ENCODE peak calls at places on chromosomes 2 and 18, in nine cellular contexts. J is left ventricle myocardium inferior, W is right cardiac atrium, F is adrenal gland, U is psoas muscle, D is ovary, M is K562, Y is endodermal cell, K is prostate gland. B is an unnamed sample. For H3K4me1 and H3K27me3, the result is how much of the 10 kb centered on the place peaks cover.

GRCh38 chr2:155715705-155716104 is 616.8 kb downstream of the NR4A2 start:
- DNase-seq in J (no peak), W (no peak), F (no peak), U (no peak), D (no peak), M (no peak), Y (no peak), K (no peak), B (no peak)

GRCh38 chr2:52745144-52745543 is 1022.5 kb upstream of the CHAC2 start:
- DNase-seq in J (no peak), W (no peak), F (no peak), U (no peak), D (no peak), M (no peak), Y (no peak), K (no peak), B (no peak)

GRCh38 chr18:2518473-2518872 is 52.8 kb downstream of the METTL4 start:
- DNase-seq in J (no peak), W (no peak), F (no peak), U (no peak), D (no peak), M (no peak), Y (no peak), K (no peak), B (no peak)

GRCh38 chr2:241069821-241070281 is 32.2 kb downstream of the MTERF4 start:
- DNase-seq in J (no peak), W (no peak), F (peak), U (no peak), D (no peak), M (peak), Y (peak), K (no peak), B (peak)

GRCh38 chr2:56077352-56077915 is 106.4 kb upstream of the CCDC85A start:
- DNase-seq in J (no peak), W (no peak), F (peak), U (no peak), D (no peak), M (peak), Y (peak), K (no peak), B (no peak)

GRCh38 chr18:10293966-10294365 is 160.5 kb upstream of the APCDD1 start:
- DNase-seq in J (no peak), W (no peak), F (no peak), U (no peak), D (no peak), M (no peak), Y (no peak), K (no peak), B (no peak)

GRCh38 chr2:40034198-40034597 is 255.1 kb upstream of the THUMPD2 start:
- DNase-seq in J (no peak), W (no peak), F (no peak), U (no peak), D (no peak), M (no peak), Y (no peak), K (no peak), B (no peak)

GRCh38 chr2:35415282-35415681 is 940.3 kb upstream of the CRIM1 start:
- DNase-seq in J (no peak), W (no peak), F (no peak), U (no peak), D (no peak), M (no peak), Y (no peak), K (no peak), B (no peak)

GRCh38 chr2:44569397-44569970 is 207.7 kb downstream of the CAMKMT start:
- DNase-seq in J (no peak), W (no peak), F (no peak), U (no peak), D (no peak), M (no peak), Y (no peak), K (no peak), B (no peak)

GRCh38 chr2:127675335-127676261 is at the start of gene LIMS2:
- DNase-seq in J (peak), W (peak), F (peak), U (no peak), D (no peak), M (no peak), Y (peak), K (no peak), B (no peak)

GRCh38 chr2:99710720-99711612 is 221.1 kb upstream of the REV1 start:
- DNase-seq in J (peak), W (peak), F (no peak), U (peak), D (no peak), M (no peak), Y (no peak), K (no peak), B (no peak)

GRCh38 chr2:134160793-134161504 is 92.9 kb upstream of the MGAT5 start:
- DNase-seq in J (peak), W (peak), F (peak), U (peak), D (no peak), M (peak), Y (no peak), K (no peak), B (no peak)

GRCh38 chr18:28961669-28962228 is 784.8 kb upstream of the CDH2 start:
- DNase-seq in J (no peak), W (no peak), F (no peak), U (no peak), D (no peak), M (no peak), Y (peak), K (no peak), B (no peak)

GRCh38 chr18:79191418-79191817 is 122.2 kb downstream of the ATP9B start:
- DNase-seq in J (no peak), W (no peak), F (no peak), U (no peak), D (no peak), M (no peak), Y (no peak), K (no peak), B (no peak)

GRCh38 chr2:148875387-148876051 is 492 bp downstream of the KIF5C start:
- DNase-seq in J (no peak), W (peak), F (no peak), U (no peak), D (no peak), M (no peak), Y (peak), K (no peak), B (no peak)

GRCh38 chr2:94996401-94997100 is 29.0 kb upstream of the MAL start:
- DNase-seq in J (no peak), W (no peak), F (no peak), U (no peak), D (no peak), M (no peak), Y (peak), K (no peak), B (no peak)

GRCh38 chr2:18001671-18002070 is 123.2 kb downstream of the KCNS3 start:
- DNase-seq in J (no peak), W (no peak), F (no peak), U (no peak), D (no peak), M (no peak), Y (peak), K (no peak), B (no peak)

GRCh38 chr2:62305421-62306176 is 109.7 kb downstream of the B3GNT2 start:
- DNase-seq in J (no peak), W (no peak), F (peak), U (no peak), D (no peak), M (no peak), Y (peak), K (no peak), B (no peak)

GRCh38 chr2:42314892-42315468 is 46.0 kb downstream of the COX7A2L start:
- DNase-seq in J (no peak), W (no peak), F (no peak), U (no peak), D (no peak), M (no peak), Y (no peak), K (no peak), B (no peak)

GRCh38 chr18:45978084-45978483 is 11.0 kb upstream of the EPG5 start:
- DNase-seq in J (no peak), W (no peak), F (no peak), U (no peak), D (no peak), M (no peak), Y (peak), K (no peak), B (no peak)

GRCh38 chr2:240593703-240594451 is 7.3 kb downstream of the CAPN10 start:
- DNase-seq in J (peak), W (peak), F (peak), U (peak), D (no peak), M (no peak), Y (no peak), K (no peak), B (no peak)

GRCh38 chr2:222833410-222833809 is 27.4 kb upstream of the ACSL3 start:
- DNase-seq in J (no peak), W (no peak), F (no peak), U (no peak), D (no peak), M (no peak), Y (no peak), K (no peak), B (no peak)

GRCh38 chr2:32775954-32776353 is 148.1 kb downstream of the TTC27 start:
- DNase-seq in J (no peak), W (no peak), F (no peak), U (no peak), D (no peak), M (no peak), Y (no peak), K (no peak), B (no peak)

GRCh38 chr18:22556271-22556990 is 138.7 kb upstream of the CTAGE1 start:
- DNase-seq in J (peak), W (peak), F (peak), U (no peak), D (peak), M (no peak), Y (no peak), K (no peak), B (no peak)
- H3K27ac ChIP-seq in J (peak), W (peak), F (no peak), U (no peak), D (peak), M (no peak), Y (no peak), K (no peak), B (no peak)

GRCh38 chr2:96764253-96764637 is 3.5 kb downstream of the CNNM4 start:
- DNase-seq in J (no peak), W (peak), F (no peak), U (no peak), D (no peak), M (no peak), Y (peak), K (peak), B (no peak)
- H3K4me1 ChIP-seq in J (under half), W (under half), F (under half), U (under half), D (under half), M (under half), Y (under half), K (under half), B (under half)

DNA sequence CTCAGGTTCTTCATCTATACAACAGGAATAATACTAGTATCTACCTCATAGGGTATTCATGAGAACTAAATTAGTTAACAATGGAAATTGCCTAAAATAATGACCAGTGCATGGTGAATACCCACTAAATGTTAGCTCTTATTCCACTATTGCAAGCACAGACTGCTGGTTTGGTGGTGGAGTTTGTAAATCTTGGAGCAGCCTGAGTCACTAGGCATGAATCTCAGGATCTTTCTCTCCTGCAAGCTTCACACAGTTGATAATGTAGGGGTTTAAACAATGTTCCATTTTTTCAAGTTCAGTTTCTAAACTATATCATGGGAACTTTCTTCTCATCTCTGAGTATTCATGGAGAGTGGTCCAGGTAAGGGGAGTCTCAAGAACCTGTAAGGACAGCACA is 84.0 kb downstream of the OSR1 start:
- DNase-seq in J (no peak), W (no peak), F (no peak), U (no peak), D (no peak), M (no peak), Y (no peak), K (no peak), B (no peak)
- H3K27me3 ChIP-seq in J (under half), W (under half), F (under half), U (under half), D (under half), M (under half), Y (under half), K (under half), B (under half)

GRCh38 chr18:27871731-27872130 is 305.2 kb downstream of the CDH2 start:
- DNase-seq in J (no peak), W (no peak), F (no peak), U (no peak), D (no peak), M (no peak), Y (no peak), K (no peak), B (no peak)
- H3K27ac ChIP-seq in J (no peak), W (no peak), F (no peak), U (no peak), D (no peak), M (no peak), Y (no peak), K (no peak), B (no peak)

GRCh38 chr2:132426033-132426432 is 9.4 kb downstream of the GPR39 start:
- DNase-seq in J (no peak), W (no peak), F (no peak), U (no peak), D (no peak), M (no peak), Y (no peak), K (no peak), B (no peak)
- H3K4me1 ChIP-seq in J (under half), W (under half), F (under half), U (under half), D (under half), M (under half), Y (under half), K (under half), B (under half)

B was measured in lung.